ENCODE peak calls at places on chromosomes 6 and 20, in five cellular contexts. U is GM23248; V is adipocyte; D is mammary epithelial cell; W is CD8-positive, alpha-beta T cell. S is an unnamed sample. For H3K4me1, the result is how much of the 10 kb centered on the place peaks cover.

GRCh38 chr6:15754035-15754705 is 91.3 kb upstream of the DTNBP1 start:
- DNase-seq in U (peak), V (peak), W (no peak), D (peak), S (no peak)

GRCh38 chr20:24337074-24337473 is 132.4 kb upstream of the SYNDIG1 start:
- DNase-seq in D (peak), V (peak), W (no peak), U (peak), S (no peak)

GRCh38 chr20:46221271-46221670 is 87.0 kb downstream of the CDH22 start:
- DNase-seq in U (no peak), W (no peak), V (no peak), D (no peak), S (no peak)

GRCh38 chr20:7171911-7172310 is 404.4 kb downstream of the BMP2 start:
- DNase-seq in U (peak), V (no peak), D (peak), W (no peak), S (no peak)

GRCh38 chr6:131762984-131763383 is 44.8 kb upstream of the ENPP1 start:
- DNase-seq in V (no peak), U (peak), W (no peak), D (no peak), S (no peak)

GRCh38 chr6:131362070-131362469 is 211.0 kb upstream of the ARG1 start:
- DNase-seq in U (peak), D (peak), W (no peak), V (no peak), S (no peak)

GRCh38 chr6:156776470-156776840 is 723 bp upstream of the ARID1B start:
- DNase-seq in U (peak), V (peak), D (peak), W (no peak), S (peak)

GRCh38 chr6:31246051-31246495 is 25.8 kb downstream of the HLA-C start:
- DNase-seq in U (peak), V (peak), W (no peak), D (peak), S (no peak)

GRCh38 chr6:24766685-24767462 is 7.9 kb upstream of the GMNN start:
- DNase-seq in U (peak), V (peak), W (no peak), D (peak), S (peak)

GRCh38 chr6:3623451-3624267 is 127.9 kb downstream of the PXDC1 start:
- DNase-seq in V (no peak), U (no peak), W (peak), D (no peak), S (no peak)

GRCh38 chr20:53826597-53827291 is 233.1 kb upstream of the ZNF217 start:
- DNase-seq in V (no peak), D (no peak), W (no peak), U (peak), S (no peak)

GRCh38 chr20:53826090-53826489 is 232.5 kb upstream of the ZNF217 start:
- DNase-seq in W (no peak), D (no peak), U (no peak), V (no peak), S (no peak)

GRCh38 chr20:53823121-53823764 is 229.6 kb upstream of the ZNF217 start:
- DNase-seq in W (no peak), V (no peak), U (no peak), D (no peak), S (no peak)

GRCh38 chr20:53824779-53825178 is 231.1 kb upstream of the ZNF217 start:
- DNase-seq in D (no peak), V (peak), U (no peak), W (no peak), S (no peak)

GRCh38 chr20:53825282-53825681 is 231.6 kb upstream of the ZNF217 start:
- DNase-seq in D (no peak), U (no peak), V (no peak), W (no peak), S (no peak)
- H3K4me1 ChIP-seq in D (under half), U (under half), V (under half), W (under half), S (under half)

GRCh38 chr6:79076160-79076559 is 1.9 kb downstream of the PHIP start:
- DNase-seq in V (peak), D (peak), U (peak), W (no peak), S (peak)
- H3K4me3 ChIP-seq in V (peak), D (peak), U (peak), W (peak), S (peak)

GRCh38 chr20:47782091-47782490 is 3.2 kb downstream of the SULF2 start:
- DNase-seq in U (no peak), V (no peak), D (no peak), W (no peak), S (no peak)
- H3K4me1 ChIP-seq in U (under half), V (under half), D (under half), W (under half), S (under half)

GRCh38 chr6:170163405-170164170 is 127.3 kb downstream of the DLL1 start:
- DNase-seq in U (no peak), D (no peak), W (no peak), V (no peak), S (no peak)
- H3K4me3 ChIP-seq in U (no peak), D (no peak), W (no peak), V (no peak), S (no peak)

DNA sequence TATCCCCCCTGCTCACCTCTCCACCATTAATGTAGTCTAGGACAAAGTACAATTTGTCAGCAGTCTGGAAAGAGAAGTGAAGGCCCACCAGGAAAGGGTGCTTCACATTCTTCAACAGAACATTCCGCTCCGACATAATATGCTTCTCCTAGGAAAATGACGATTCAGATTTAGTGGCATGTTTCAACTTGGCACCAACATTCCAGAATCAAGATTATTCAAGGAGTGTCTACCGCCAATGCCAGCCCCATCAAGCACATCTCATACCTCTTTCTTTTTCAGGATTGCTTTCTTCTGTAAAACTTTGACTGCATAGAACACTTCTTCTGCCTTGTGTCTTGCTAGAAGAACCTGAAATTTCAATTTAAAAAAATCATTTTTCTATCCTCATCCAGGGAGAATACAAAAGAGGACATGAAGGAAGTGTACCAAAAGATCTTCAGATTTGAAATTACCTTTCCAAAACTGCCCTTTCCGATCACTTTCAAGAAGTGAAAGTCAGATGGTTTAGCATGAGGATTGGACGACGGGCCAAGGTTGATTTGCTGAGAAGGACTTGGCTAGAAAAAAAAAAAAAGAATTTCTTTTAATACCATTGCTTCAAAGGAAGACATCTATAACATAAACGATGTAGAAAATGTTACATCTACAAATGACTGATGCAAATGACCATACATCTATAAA is 120.7 kb upstream of the SLC2A12 start:
- DNase-seq in U (peak), V (peak), D (peak), W (no peak), S (no peak)
- H3K4me1 ChIP-seq in U (under half), V (under half), D (under half), W (half or more), S (half or more)